ENCODE peak calls at places on chromosomes 2 and 18, in ten cellular contexts. B is K562, C is SK-N-SH, E is transverse colon, O is upper lobe of left lung, T is A549, D is sigmoid colon, Z is stomach, G is HepG2, L is H1. U is an unnamed sample.

GRCh38 chr2:217335341-217335966 is 475.6 kb upstream of the TNP1 start:
- DNase-seq in B (no peak), C (no peak), E (no peak), O (no peak), T (no peak), D (no peak), Z (no peak), G (peak), L (no peak), U (no peak)

GRCh38 chr2:220373878-220374277 is 746.4 kb downstream of the SLC4A3 start:
- DNase-seq in B (no peak), C (no peak), E (no peak), O (no peak), T (no peak), D (no peak), Z (no peak), G (no peak), L (no peak), U (no peak)

GRCh38 chr2:176136375-176137248 is 7.1 kb downstream of the HOXD8 start:
- DNase-seq in B (no peak), C (peak), E (peak), O (peak), T (no peak), D (peak), Z (no peak), G (no peak), L (no peak), U (no peak)

GRCh38 chr18:3495691-3496090 is 45.7 kb downstream of the TGIF1 start:
- DNase-seq in B (no peak), C (no peak), E (no peak), O (no peak), T (no peak), D (no peak), Z (no peak), G (no peak), L (no peak), U (no peak)

GRCh38 chr2:150403457-150403856 is 84.0 kb downstream of the RND3 start:
- DNase-seq in B (no peak), C (no peak), E (no peak), O (no peak), T (no peak), D (no peak), Z (no peak), G (no peak), L (no peak), U (no peak)

GRCh38 chr2:127733816-127734537 is 32.7 kb downstream of the SFT2D3 start:
- DNase-seq in B (no peak), C (no peak), E (no peak), O (no peak), T (no peak), D (no peak), Z (no peak), G (no peak), L (no peak), U (no peak)

GRCh38 chr18:3604626-3605408 is 154.8 kb downstream of the TGIF1 start:
- DNase-seq in B (peak), C (no peak), E (no peak), O (no peak), T (no peak), D (peak), Z (no peak), G (peak), L (no peak), U (no peak)

GRCh38 chr2:234818937-234819336 is 132.9 kb upstream of the SH3BP4 start:
- DNase-seq in B (no peak), C (no peak), E (no peak), O (no peak), T (no peak), D (no peak), Z (no peak), G (peak), L (no peak), U (no peak)

GRCh38 chr2:205865794-205866490 is 183.6 kb downstream of the NRP2 start:
- DNase-seq in B (no peak), C (peak), E (no peak), O (no peak), T (no peak), D (peak), Z (no peak), G (no peak), L (no peak), U (no peak)
- TF ChIP-seq EP300 in B (no peak), C (no peak), E (no peak), O (no peak), T (no peak), D (no peak), Z (no peak), G (no peak), L (no peak), U (no peak)

GRCh38 chr2:96860065-96861029 is 2.5 kb upstream of the ANKRD39 start:
- DNase-seq in B (no peak), C (peak), E (no peak), O (peak), T (no peak), D (peak), Z (no peak), G (no peak), L (no peak), U (no peak)
- TF ChIP-seq EP300 in B (no peak), C (no peak), E (no peak), O (no peak), T (no peak), D (no peak), Z (no peak), G (no peak), L (no peak), U (no peak)

GRCh38 chr2:238053195-238053776 is 7.5 kb upstream of the SCLY start:
- DNase-seq in B (no peak), C (no peak), E (no peak), O (no peak), T (no peak), D (no peak), Z (no peak), G (no peak), L (no peak), U (no peak)
- TF ChIP-seq EP300 in B (peak), C (no peak), E (no peak), O (no peak), T (no peak), D (no peak), Z (no peak), G (no peak), L (no peak), U (no peak)

GRCh38 chr2:71283131-71283530 is 48.5 kb upstream of the ZNF638 start:
- DNase-seq in B (no peak), C (no peak), E (no peak), O (no peak), T (no peak), D (no peak), Z (no peak), G (no peak), L (no peak), U (no peak)

GRCh38 chr2:71281950-71282349 is 49.6 kb upstream of the ZNF638 start:
- DNase-seq in B (no peak), C (no peak), E (no peak), O (no peak), T (no peak), D (no peak), Z (no peak), G (no peak), L (no peak), U (no peak)

GRCh38 chr2:71282493-71282892 is 49.1 kb upstream of the ZNF638 start:
- DNase-seq in B (no peak), C (no peak), E (no peak), O (no peak), T (no peak), D (no peak), Z (no peak), G (peak), L (no peak), U (no peak)

GRCh38 chr2:71291398-71291797 is 40.2 kb upstream of the ZNF638 start:
- DNase-seq in B (no peak), C (no peak), E (no peak), O (no peak), T (no peak), D (no peak), Z (no peak), G (no peak), L (no peak), U (no peak)

DNA sequence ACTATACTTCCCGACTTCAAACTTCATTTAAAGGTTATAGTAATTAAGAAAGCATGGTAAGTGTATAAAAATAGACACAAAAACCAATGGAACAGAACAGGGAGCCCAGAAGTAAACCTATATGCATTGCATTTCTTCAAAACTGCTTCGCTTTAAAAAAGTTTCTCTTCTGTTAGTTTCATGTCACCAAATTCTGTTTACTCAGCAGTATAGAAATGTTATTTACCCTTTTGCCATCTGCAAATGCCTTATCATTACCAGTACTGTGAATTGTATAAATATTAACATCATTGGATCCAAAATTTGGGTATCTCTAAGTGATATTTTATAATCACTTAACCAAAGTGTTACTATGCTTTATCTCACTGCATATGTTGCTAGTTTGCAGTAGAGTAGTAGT is 45.9 kb upstream of the ZNF638 start:
- DNase-seq in B (no peak), C (no peak), E (no peak), O (no peak), T (no peak), D (no peak), Z (no peak), G (no peak), L (no peak), U (no peak)
- TF ChIP-seq EP300 in B (no peak), C (no peak), E (no peak), O (no peak), T (no peak), D (no peak), Z (no peak), G (no peak), L (no peak), U (no peak)

GRCh38 chr2:215848679-215849078 is 164.7 kb downstream of the MREG start:
- DNase-seq in B (no peak), C (no peak), E (no peak), O (no peak), T (no peak), D (no peak), Z (no peak), G (no peak), L (no peak), U (no peak)

GRCh38 chr2:215848146-215848545 is 165.2 kb downstream of the MREG start:
- DNase-seq in B (no peak), C (no peak), E (no peak), O (no peak), T (no peak), D (no peak), Z (no peak), G (no peak), L (no peak), U (no peak)

GRCh38 chr2:215850380-215850779 is 163.0 kb downstream of the MREG start:
- DNase-seq in B (no peak), C (no peak), E (no peak), O (no peak), T (no peak), D (no peak), Z (no peak), G (no peak), L (no peak), U (no peak)

GRCh38 chr2:215851091-215851490 is 162.3 kb downstream of the MREG start:
- DNase-seq in B (no peak), C (no peak), E (no peak), O (no peak), T (no peak), D (no peak), Z (no peak), G (no peak), L (no peak), U (no peak)

GRCh38 chr2:215849771-215850170 is 163.6 kb downstream of the MREG start:
- DNase-seq in B (no peak), C (no peak), E (no peak), O (no peak), T (no peak), D (no peak), Z (no peak), G (no peak), L (no peak), U (no peak)
- TF ChIP-seq EP300 in B (no peak), C (no peak), E (no peak), O (no peak), T (no peak), D (no peak), Z (no peak), G (no peak), L (no peak), U (no peak)